ENCODE peak calls at places on chromosomes 4 and X, in four cellular contexts. Z is pancreas, E is cardiac muscle cell, U is upper lobe of right lung. H is an unnamed sample.

GRCh38 chr4:40264497-40264896 is 67.7 kb downstream of the RHOH start:
- DNase-seq in Z (no peak), E (no peak), U (no peak), H (no peak)

GRCh38 chr4:94363136-94363655 is 20.6 kb upstream of the HPGDS start:
- DNase-seq in Z (no peak), E (no peak), U (no peak), H (no peak)

GRCh38 chr4:88514557-88515511 is 8.7 kb downstream of the PYURF start:
- DNase-seq in Z (no peak), E (no peak), U (no peak), H (no peak)

GRCh38 chr4:125314676-125315570 is at the start of gene FAT4:
- DNase-seq in Z (peak; percentile 86), E (peak; percentile 97), U (peak; percentile 95), H (peak; percentile 97)

GRCh38 chrX:68833448-68833805 is 4.6 kb downstream of the EFNB1 start:
- DNase-seq in Z (no peak), E (no peak), U (no peak), H (no peak)

GRCh38 chr4:3332498-3332897 is 39.7 kb downstream of the RGS12 start:
- DNase-seq in Z (no peak), E (no peak), U (no peak), H (no peak)

GRCh38 chrX:9340619-9341304 is 124.1 kb upstream of the TBL1X start:
- DNase-seq in Z (no peak), E (no peak), U (no peak), H (peak; percentile 82)

GRCh38 chr4:183398298-183399129 is 45.9 kb upstream of the CDKN2AIP start:
- DNase-seq in Z (peak; percentile 64), E (peak; percentile 81), U (peak; percentile 87), H (peak; percentile 78)

GRCh38 chr4:8542776-8543525 is 37.2 kb upstream of the GPR78 start:
- DNase-seq in Z (no peak), E (no peak), U (peak; percentile 52), H (no peak)

GRCh38 chr4:38832206-38832605 is 24.4 kb downstream of the TLR6 start:
- DNase-seq in Z (no peak), E (no peak), U (no peak), H (no peak)

GRCh38 chr4:182085051-182085480 is 158.1 kb upstream of the TENM3 start:
- DNase-seq in Z (no peak), E (no peak), U (no peak), H (no peak)

GRCh38 chr4:174118171-174118570 is 165.3 kb downstream of the FBXO8 start:
- DNase-seq in Z (no peak), E (no peak), U (no peak), H (no peak)

GRCh38 chrX:153449306-153450113 is 3.7 kb upstream of the TREX2 start:
- DNase-seq in Z (no peak), E (no peak), U (no peak), H (no peak)

GRCh38 chr4:155809835-155810234 is 51.0 kb downstream of the GUCY1B1 start:
- DNase-seq in Z (no peak), E (peak; percentile 74), U (no peak), H (no peak)

GRCh38 chr4:56619160-56619559 is 61.9 kb downstream of the HOPX start:
- DNase-seq in Z (no peak), E (peak; percentile 31), U (no peak), H (no peak)

GRCh38 chrX:138886769-138887168 is 175.3 kb upstream of the FGF13 start:
- DNase-seq in Z (no peak), E (no peak), U (no peak), H (no peak)

GRCh38 chr4:106584590-106584989 is 216.0 kb upstream of the GIMD1 start:
- DNase-seq in Z (no peak), E (no peak), U (no peak), H (no peak)

GRCh38 chrX:150643271-150643670 is 49.9 kb upstream of the MTMR1 start:
- DNase-seq in Z (no peak), E (no peak), U (no peak), H (no peak)

GRCh38 chrX:11480626-11481025 is 185.1 kb downstream of the ARHGAP6 start:
- DNase-seq in Z (no peak), E (no peak), U (no peak), H (no peak)

GRCh38 chrX:18390941-18391538 is 34.4 kb upstream of the CDKL5 start:
- DNase-seq in Z (peak; percentile 65), E (peak; percentile 78), U (peak; percentile 65), H (no peak)

GRCh38 chr4:182291597-182291996 is 48.4 kb downstream of the TENM3 start:
- DNase-seq in Z (no peak), E (no peak), U (no peak), H (no peak)

GRCh38 chr4:41389356-41389755 is 132.6 kb downstream of the UCHL1 start:
- DNase-seq in Z (no peak), E (no peak), U (no peak), H (no peak)

GRCh38 chrX:24014388-24015018 is 12.5 kb downstream of the KLHL15 start:
- DNase-seq in Z (no peak), E (peak; percentile 49), U (no peak), H (no peak)

GRCh38 chr4:80322716-80323115 is 12.8 kb upstream of the CFAP299 start:
- DNase-seq in Z (no peak), E (no peak), U (no peak), H (no peak)

GRCh38 chr4:56077676-56078075 is 128.9 kb downstream of the CEP135 start:
- DNase-seq in Z (no peak), E (no peak), U (no peak), H (no peak)

GRCh38 chr4:3276961-3277360 is 15.9 kb upstream of the RGS12 start:
- DNase-seq in Z (peak; percentile 5), E (no peak), U (no peak), H (no peak)

GRCh38 chr4:7297881-7298280 is 105.5 kb downstream of the SORCS2 start:
- DNase-seq in Z (no peak), E (no peak), U (no peak), H (no peak)

GRCh38 chrX:20459410-20460350 is 193.0 kb upstream of the RPS6KA3 start:
- DNase-seq in Z (no peak), E (no peak), U (no peak), H (no peak)

GRCh38 chrX:131727778-131728177 is 183.9 kb downstream of the OR13H1 start:
- DNase-seq in Z (no peak), E (no peak), U (no peak), H (no peak)
- H3K9me3 ChIP-seq in Z (no peaks in the 10 kb centered on the region), E (no peaks in the 10 kb centered on the region), U (no peaks in the 10 kb centered on the region), H (no peaks in the 10 kb centered on the region)

GRCh38 chr4:84800256-84800655 is 166.2 kb downstream of the WDFY3 start:
- DNase-seq in Z (no peak), E (no peak), U (no peak), H (no peak)

GRCh38 chr4:84803121-84803520 is 163.4 kb downstream of the WDFY3 start:
- DNase-seq in Z (no peak), E (no peak), U (no peak), H (no peak)

GRCh38 chr4:84799318-84799717 is 167.2 kb downstream of the WDFY3 start:
- DNase-seq in Z (no peak), E (no peak), U (no peak), H (no peak)

GRCh38 chr4:84804126-84804525 is 162.4 kb downstream of the WDFY3 start:
- DNase-seq in Z (no peak), E (no peak), U (no peak), H (no peak)

GRCh38 chr4:84803720-84804119 is 162.8 kb downstream of the WDFY3 start:
- DNase-seq in Z (no peak), E (no peak), U (no peak), H (no peak)
- TF ChIP-seq CTCF in Z (no peak), E (no peak), U (no peak), H (no peak)

DNA sequence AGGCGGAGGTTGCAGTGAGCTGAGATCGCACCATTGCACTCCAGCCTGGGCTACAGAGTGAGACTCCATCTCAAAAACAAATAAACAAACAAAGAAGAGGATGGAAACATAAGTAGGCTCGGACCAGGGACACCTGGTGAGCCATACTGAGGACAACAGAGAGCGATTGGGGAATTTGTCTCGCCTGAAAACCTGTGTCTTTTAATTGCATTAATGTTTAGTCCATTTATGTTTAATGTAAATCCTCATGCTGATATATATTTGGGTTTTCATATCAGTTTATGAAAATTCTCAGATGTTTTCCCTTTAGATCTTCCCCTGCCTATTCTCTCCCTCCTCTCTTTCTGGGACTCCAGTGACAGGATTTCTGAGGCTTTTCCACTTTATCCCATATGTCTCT is 84.6 kb downstream of the EVC start:
- DNase-seq in Z (no peak), E (no peak), U (no peak), H (no peak)
- H3K9me3 ChIP-seq in Z (no peaks in the 10 kb centered on the region), E (no peaks in the 10 kb centered on the region), U (no peaks in the 10 kb centered on the region), H (no peaks in the 10 kb centered on the region)

GRCh38 chrX:128975716-128976115 is 547.6 kb downstream of the SMARCA1 start:
- DNase-seq in Z (peak; percentile 46), E (peak; percentile 66), U (no peak), H (no peak)
- TF ChIP-seq CTCF in Z (peak; percentile 46), E (peak; percentile 13), U (peak; percentile 33), H (no peak)

DNA sequence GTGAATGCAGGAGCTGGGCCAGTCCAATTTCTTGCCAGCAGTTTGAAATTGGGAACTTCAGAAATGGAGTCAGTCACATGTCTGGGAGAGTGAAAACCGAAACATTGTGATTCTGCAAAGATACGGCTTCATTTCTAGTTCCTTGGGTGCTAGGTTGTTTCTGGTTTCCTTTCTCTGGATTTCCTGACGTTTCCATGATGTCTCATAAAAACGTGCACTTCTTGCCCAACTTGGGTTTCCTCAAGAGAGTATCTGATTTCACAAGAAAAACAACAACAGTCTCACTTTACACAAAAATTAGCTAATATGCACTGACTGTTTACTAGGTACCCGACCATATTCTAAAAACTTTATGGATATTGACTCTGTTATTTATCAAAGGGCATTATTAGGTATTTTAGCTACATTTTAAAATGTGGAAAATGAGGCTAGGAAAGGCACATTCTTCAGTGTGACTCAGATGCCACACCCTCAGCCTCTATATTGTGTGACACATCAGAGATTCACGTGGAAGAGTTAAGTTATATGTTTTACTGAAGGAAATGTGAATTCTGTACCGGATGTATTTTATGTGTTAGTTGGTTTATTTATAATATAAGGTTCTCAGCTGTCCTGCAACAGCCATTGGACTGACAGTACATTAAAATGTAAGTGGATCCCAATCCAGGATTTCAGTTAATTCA is 225.0 kb upstream of the PUDP start:
- DNase-seq in Z (no peak), E (no peak), U (no peak), H (no peak)
- H3K9me3 ChIP-seq in Z (no peaks in the 10 kb centered on the region), E (no peaks in the 10 kb centered on the region), U (no peaks in the 10 kb centered on the region), H (peaks cover 6% of the 10 kb centered on the region)

GRCh38 chrX:120137439-120137838 is 21.0 kb upstream of the RHOXF2 start:
- DNase-seq in Z (no peak), E (no peak), U (no peak), H (no peak)
- TF ChIP-seq CTCF in Z (no peak), E (peak; percentile 4), U (no peak), H (no peak)